ENCODE peak calls at places on chromosomes 7 and 10, in eight cellular contexts. W is fibroblast of pulmonary artery, X is hepatocyte, D is AG04450, K is upper lobe of right lung, H is brain microvascular endothelial cell, A is neural progenitor cell, O is HFF-Myc. L is an unnamed sample.

GRCh38 chr10:132363921-132364593 is 32.1 kb downstream of the LRRC27 start:
- DNase-seq in H (no peak), O (no peak), A (peak; percentile 58), W (peak; percentile 7), K (peak; percentile 59), X (peak; percentile 90), D (peak; percentile 38), L (peak; percentile 6)

GRCh38 chr10:96053985-96054384 is 10.6 kb downstream of the CCNJ start:
- DNase-seq in A (no peak), D (no peak), H (no peak), W (no peak), X (no peak), K (no peak), O (no peak), L (no peak)

GRCh38 chr7:41763626-41764025 is 60.7 kb upstream of the INHBA start:
- DNase-seq in X (no peak), O (no peak), W (no peak), A (no peak), H (no peak), K (no peak), D (no peak), L (no peak)

GRCh38 chr7:99498546-99498944 is 1.5 kb downstream of the ZNF394 start:
- DNase-seq in H (no peak), O (no peak), X (peak; percentile 8), D (no peak), W (no peak), K (no peak), A (no peak), L (no peak)

GRCh38 chr7:1344981-1345701 is 112.5 kb downstream of the UNCX start:
- DNase-seq in X (no peak), O (no peak), H (no peak), A (no peak), K (no peak), D (no peak), W (no peak), L (no peak)

GRCh38 chr10:79026341-79026761 is 42.4 kb upstream of the ZMIZ1 start:
- DNase-seq in W (no peak), A (no peak), H (no peak), O (no peak), D (no peak), X (no peak), K (peak; percentile 46), L (no peak)

GRCh38 chr10:101041252-101041761 is 10.3 kb downstream of the SFXN3 start:
- DNase-seq in X (peak; percentile 92), O (no peak), D (peak; percentile 79), H (peak; percentile 79), K (no peak), W (peak; percentile 89), A (peak; percentile 89), L (peak; percentile 90)

GRCh38 chr7:137953043-137953691 is 48.7 kb downstream of the CREB3L2 start:
- DNase-seq in X (peak; percentile 50), A (peak; percentile 58), O (no peak), H (no peak), D (peak; percentile 93), W (no peak), K (no peak), L (peak; percentile 86)

GRCh38 chr10:15725603-15726002 is 5.9 kb upstream of the ITGA8 start:
- DNase-seq in O (peak; percentile 42), A (peak; percentile 72), K (no peak), W (peak; percentile 75), X (peak; percentile 71), H (peak; percentile 52), D (peak; percentile 38), L (peak; percentile 74)

GRCh38 chr7:107319724-107320228 is 150.1 kb upstream of the GPR22 start:
- DNase-seq in A (no peak), O (no peak), X (no peak), D (no peak), K (no peak), H (no peak), W (no peak), L (no peak)

GRCh38 chr7:26284477-26284876 is 7.2 kb upstream of the SNX10 start:
- DNase-seq in X (no peak), K (no peak), W (no peak), O (no peak), A (no peak), D (no peak), H (no peak), L (no peak)

GRCh38 chr7:36048141-36048901 is 104.7 kb upstream of the EEPD1 start:
- DNase-seq in K (no peak), D (peak; percentile 69), W (peak; percentile 89), A (no peak), H (peak; percentile 83), O (peak; percentile 45), X (no peak), L (peak; percentile 60)

GRCh38 chr10:7649673-7650330 is 17.0 kb downstream of the ITIH5 start:
- DNase-seq in W (no peak), K (no peak), A (no peak), X (no peak), D (no peak), H (no peak), O (peak; percentile 6), L (no peak)

GRCh38 chr7:49324707-49325106 is 400.4 kb downstream of the CDC14C start:
- DNase-seq in O (no peak), W (peak; percentile 11), X (no peak), H (no peak), A (peak; percentile 14), K (no peak), D (no peak), L (no peak)

GRCh38 chr10:117318909-117319308 is 56.3 kb downstream of the PDZD8 start:
- DNase-seq in W (peak; percentile 27), X (no peak), K (no peak), O (no peak), H (no peak), D (no peak), A (no peak), L (peak; percentile 20)
- TF ChIP-seq CTCF in W (peak; percentile 52), X (peak; percentile 37), K (peak; percentile 34), O (no peak), H (peak; percentile 27), D (peak; percentile 54), A (peak; percentile 39), L (peak; percentile 45)

GRCh38 chr10:11869743-11870460 is 46.7 kb downstream of the PROSER2 start:
- DNase-seq in D (no peak), A (no peak), O (no peak), W (peak; percentile 20), K (no peak), H (no peak), X (no peak), L (peak; percentile 21)
- H3K4me3 ChIP-seq in D (no peak overlapping the region), A (no peak overlapping the region), O (no peak overlapping the region), W (no peak overlapping the region), K (no peak overlapping the region), H (peak overlapping the region; percentile 20), X (no peak overlapping the region), L (no peak overlapping the region)

DNA sequence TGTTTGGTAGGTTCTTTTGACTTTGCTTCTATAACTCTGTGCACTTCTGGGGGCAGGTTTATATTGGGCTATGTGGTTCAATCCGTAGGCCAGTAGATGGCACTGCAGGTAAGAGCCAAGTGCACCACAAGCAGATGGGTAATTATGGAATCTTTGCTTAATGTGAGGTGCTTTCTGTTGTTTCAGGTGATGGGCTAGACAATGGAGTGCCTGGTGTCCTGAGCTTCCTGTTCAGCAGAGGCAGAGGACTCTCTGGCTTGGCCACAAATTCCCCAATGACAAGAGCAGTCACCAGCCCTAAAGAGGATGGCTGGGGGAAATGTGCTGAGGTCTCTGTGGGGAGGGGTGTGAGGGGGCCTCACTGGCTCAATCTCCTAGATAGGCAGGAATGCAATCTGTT is 455.0 kb downstream of the CCSER2 start:
- DNase-seq in A (peak; percentile 65), H (peak; percentile 49), X (peak; percentile 71), K (no peak), D (no peak), W (peak; percentile 12), O (no peak), L (peak; percentile 45)
- TF ChIP-seq CTCF in A (peak; percentile 84), H (peak; percentile 90), X (peak; percentile 79), K (peak; percentile 50), D (peak; percentile 19), W (peak; percentile 44), O (peak; percentile 18), L (peak; percentile 76)

GRCh38 chr10:57788117-57788516 is 479.6 kb downstream of the IPMK start:
- DNase-seq in A (no peak), O (no peak), X (no peak), K (no peak), H (no peak), W (no peak), D (no peak), L (no peak)

GRCh38 chr10:57786850-57787750 is 480.6 kb downstream of the IPMK start:
- DNase-seq in A (no peak), O (no peak), X (no peak), K (no peak), W (no peak), D (no peak), H (no peak), L (no peak)

GRCh38 chr10:57785068-57785467 is 482.6 kb downstream of the IPMK start:
- DNase-seq in W (no peak), D (no peak), A (no peak), X (no peak), O (no peak), H (no peak), K (no peak), L (no peak)

GRCh38 chr10:57785546-57785945 is 482.1 kb downstream of the IPMK start:
- DNase-seq in O (no peak), A (no peak), W (no peak), K (no peak), X (no peak), H (no peak), D (no peak), L (no peak)

GRCh38 chr10:57786331-57786730 is 481.4 kb downstream of the IPMK start:
- DNase-seq in W (no peak), X (no peak), D (no peak), H (no peak), O (no peak), A (no peak), K (no peak), L (no peak)
- H3K4me3 ChIP-seq in W (no peak overlapping the region), X (no peak overlapping the region), D (no peak overlapping the region), H (no peak overlapping the region), O (no peak overlapping the region), A (no peak overlapping the region), K (no peak overlapping the region), L (no peak overlapping the region)

DNA sequence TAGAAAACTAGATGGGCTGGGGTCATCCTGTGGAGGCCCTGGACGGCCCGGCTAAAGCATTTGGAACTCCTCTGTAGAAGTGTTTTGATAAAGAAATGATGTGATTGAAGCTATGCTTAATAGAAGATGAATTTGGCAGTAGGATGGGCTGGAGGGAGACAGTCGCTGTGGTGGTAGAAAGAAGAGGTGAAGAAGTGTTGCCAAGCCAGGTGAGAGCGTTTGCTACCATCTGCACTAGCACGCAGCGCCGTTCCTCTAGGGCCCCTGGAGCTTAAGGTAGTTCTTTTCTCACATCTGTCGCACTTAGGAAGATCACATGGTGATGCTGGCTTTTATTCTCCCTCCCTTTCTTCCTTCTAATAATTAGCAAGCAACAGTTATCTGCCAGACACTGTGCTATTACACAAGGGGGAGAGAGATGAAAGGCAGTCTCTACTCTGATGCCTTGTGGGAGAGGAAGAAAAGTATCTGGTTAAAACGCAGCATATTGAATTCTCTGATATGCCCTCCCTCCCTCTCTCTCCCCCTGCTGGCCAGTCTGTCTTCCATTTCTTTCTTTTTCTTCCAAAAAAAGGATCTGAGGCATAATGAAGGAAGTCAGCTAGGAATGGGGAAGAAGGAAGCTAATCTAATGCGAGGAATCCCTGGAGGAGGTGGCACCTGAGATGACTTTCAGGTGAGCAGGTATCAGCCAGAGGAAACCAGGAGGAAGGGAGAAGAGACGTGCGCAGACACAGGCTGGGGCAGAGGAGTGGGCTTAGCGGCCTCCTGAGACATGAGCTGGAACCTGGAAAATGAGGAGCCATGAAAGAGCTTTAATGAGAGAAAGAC is 162.3 kb upstream of the KLF14 start:
- DNase-seq in A (no peak), H (no peak), O (no peak), W (peak; percentile 61), X (no peak), K (no peak), D (no peak), L (no peak)
- TF ChIP-seq CTCF in A (no peak), H (peak; percentile 78), O (peak; percentile 54), W (peak; percentile 68), X (no peak), K (no peak), D (peak; percentile 67), L (peak; percentile 68)

L was measured in astrocyte of the spinal cord.